ENCODE peak calls at places on chromosomes 11 and 22, in seven cellular contexts. K is K562, Z is HCT116, M is IMR-90, F is GM12878, U is SK-N-SH, J is H1. O is an unnamed sample.
A peak's percentile ranks its signal among the peaks of the same experiment; 100 is the strongest.

GRCh38 chr11:46066335-46066734 is 54.9 kb downstream of the PHF21A start:
- DNase-seq in Z (no peak), M (no peak), K (no peak), U (no peak), F (no peak), J (no peak), O (no peak)

GRCh38 chr11:64101461-64101860 is 64.5 kb downstream of the MACROD1 start:
- DNase-seq in K (no peak), F (no peak), U (no peak), J (no peak), Z (no peak), M (no peak), O (no peak)

GRCh38 chr11:69637956-69638871 is 2.7 kb upstream of the CCND1 start:
- DNase-seq in Z (peak; percentile 80), M (peak; percentile 65), F (no peak), J (no peak), K (no peak), U (peak; percentile 89), O (no peak)

GRCh38 chr11:16791494-16791961 is 53.1 kb downstream of the C11orf58 start:
- DNase-seq in K (no peak), J (no peak), Z (peak; percentile 62), U (no peak), M (peak; percentile 95), F (no peak), O (peak; percentile 24)

GRCh38 chr11:80349986-80350385 is 909.2 kb upstream of the TENM4 start:
- DNase-seq in F (no peak), J (no peak), U (no peak), Z (no peak), K (no peak), M (no peak), O (no peak)

GRCh38 chr11:106086850-106087249 is 9.4 kb downstream of the AASDHPPT start:
- DNase-seq in J (no peak), K (no peak), Z (no peak), M (no peak), U (no peak), F (no peak), O (no peak)

GRCh38 chr11:46223252-46223513 is 54.3 kb upstream of the CREB3L1 start:
- DNase-seq in U (no peak), M (no peak), J (no peak), K (no peak), Z (no peak), F (no peak), O (no peak)

GRCh38 chr11:129528296-129528695 is 152.6 kb downstream of the BARX2 start:
- DNase-seq in K (no peak), M (no peak), F (no peak), U (no peak), J (no peak), Z (no peak), O (no peak)

GRCh38 chr22:49956418-49956770 is 4.2 kb upstream of the PIM3 start:
- DNase-seq in Z (no peak), F (no peak), M (no peak), J (no peak), K (no peak), U (no peak), O (no peak)

GRCh38 chr11:126655807-126656128 is 300.3 kb downstream of the ST3GAL4 start:
- DNase-seq in J (no peak), F (no peak), M (peak; percentile 41), K (no peak), U (no peak), Z (no peak), O (no peak)

GRCh38 chr11:111097191-111097590 is 148.3 kb upstream of the POU2AF2 start:
- DNase-seq in Z (peak; percentile 3), K (no peak), U (no peak), M (peak; percentile 62), F (no peak), J (no peak), O (peak; percentile 5)

GRCh38 chr11:64608636-64609035 is 17.6 kb downstream of the SLC22A12 start:
- DNase-seq in U (no peak), M (no peak), Z (no peak), K (no peak), F (no peak), J (no peak), O (peak; percentile 70)

GRCh38 chr11:46273511-46274205 is 3.8 kb upstream of the CREB3L1 start:
- DNase-seq in J (no peak), Z (no peak), K (no peak), M (no peak), U (no peak), F (no peak), O (peak; percentile 62)

GRCh38 chr11:86671386-86672006 is 920 bp downstream of the ME3 start:
- DNase-seq in M (no peak), J (no peak), F (no peak), K (no peak), Z (no peak), U (no peak), O (no peak)

GRCh38 chr11:19660076-19660475 is 52.6 kb upstream of the NAV2 start:
- DNase-seq in F (peak; percentile 61), U (no peak), J (no peak), Z (peak; percentile 88), K (peak; percentile 49), M (peak; percentile 85), O (peak; percentile 52)

GRCh38 chr11:47861762-47862161 is 13.6 kb upstream of the NUP160 start:
- DNase-seq in K (no peak), U (no peak), J (no peak), M (peak; percentile 74), Z (no peak), F (no peak), O (no peak)

GRCh38 chr11:56783448-56784041 is 35.0 kb upstream of the OR9G4 start:
- DNase-seq in J (no peak), K (peak; percentile 17), F (no peak), Z (peak; percentile 52), U (peak; percentile 12), M (peak; percentile 54), O (peak; percentile 49)

GRCh38 chr22:30235687-30236170 is 10.8 kb downstream of the LIF start:
- DNase-seq in F (no peak), U (no peak), M (peak; percentile 88), Z (no peak), K (no peak), J (no peak), O (no peak)

GRCh38 chr11:36577859-36578258 is 10.1 kb downstream of the RAG1 start:
- DNase-seq in Z (no peak), U (no peak), J (no peak), K (no peak), M (peak; percentile 14), F (no peak), O (no peak)

GRCh38 chr22:32823024-32823730 is 21.7 kb downstream of the TIMP3 start:
- DNase-seq in Z (peak; percentile 43), F (no peak), K (peak; percentile 48), M (peak; percentile 44), J (peak; percentile 59), U (peak; percentile 59), O (peak; percentile 62)

GRCh38 chr11:70082829-70083228 is 4.7 kb downstream of the ANO1 start:
- DNase-seq in M (no peak), J (no peak), Z (no peak), U (no peak), K (no peak), F (no peak), O (no peak)

GRCh38 chr11:46896719-46897406 is 21.5 kb downstream of the LRP4 start:
- DNase-seq in Z (peak; percentile 12), F (no peak), K (no peak), J (no peak), M (peak; percentile 37), U (peak; percentile 63), O (peak; percentile 52)

GRCh38 chr22:19787849-19788141 is 27.2 kb downstream of the TBX1 start:
- DNase-seq in J (no peak), K (no peak), F (no peak), Z (no peak), M (no peak), U (no peak), O (no peak)

GRCh38 chr22:23058481-23059336 is 11.6 kb upstream of the GNAZ start:
- DNase-seq in Z (no peak), U (no peak), F (no peak), M (no peak), J (no peak), K (peak; percentile 57), O (no peak)

GRCh38 chr11:107590460-107591097 is 368 bp upstream of the ELMOD1 start:
- DNase-seq in Z (no peak), J (no peak), K (no peak), M (no peak), F (no peak), U (no peak), O (no peak)

GRCh38 chr11:114317738-114318137 is 21.5 kb downstream of the NNMT start:
- DNase-seq in F (no peak), J (no peak), Z (peak; percentile 13), M (peak; percentile 67), K (no peak), U (peak; percentile 39), O (no peak)

GRCh38 chr11:32962016-32962415 is 53.7 kb upstream of the DEPDC7 start:
- DNase-seq in Z (no peak), U (no peak), M (peak; percentile 10), J (no peak), F (no peak), K (no peak), O (no peak)

GRCh38 chr11:32963721-32964120 is 52.0 kb upstream of the DEPDC7 start:
- DNase-seq in Z (no peak), K (no peak), F (no peak), J (no peak), U (no peak), M (no peak), O (no peak)

DNA sequence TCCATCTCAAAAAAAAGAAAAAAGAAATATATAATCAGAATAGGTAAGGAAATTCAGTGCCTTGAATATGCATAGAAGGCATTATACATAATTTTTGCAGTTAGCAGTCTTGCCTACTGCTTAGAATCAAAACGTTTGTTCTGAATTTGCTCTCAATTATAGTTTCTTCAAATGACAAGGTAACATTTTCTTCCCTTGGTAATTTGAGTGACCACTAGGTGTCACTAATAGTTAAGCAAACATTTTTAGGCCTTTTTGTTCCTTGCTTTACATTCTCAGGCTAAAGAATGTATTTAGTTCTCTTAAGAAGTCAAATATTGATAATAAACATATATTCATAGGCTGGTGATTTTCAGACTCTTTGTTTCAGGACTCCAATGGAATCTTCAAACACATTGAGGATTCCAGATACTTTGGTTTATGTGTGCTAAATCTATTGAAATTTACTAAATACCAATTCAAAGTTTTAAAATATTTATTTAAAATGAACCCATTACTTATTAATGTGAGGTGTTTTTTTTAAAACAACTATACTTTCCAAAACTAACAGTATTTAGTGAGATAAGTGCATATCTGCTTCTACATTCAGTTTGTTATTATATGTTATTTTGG is 55.0 kb upstream of the DEPDC7 start:
- DNase-seq in K (no peak), U (peak; percentile 30), M (peak; percentile 71), Z (peak; percentile 28), F (peak; percentile 21), J (no peak), O (peak; percentile 52)
- TF ChIP-seq RAD21 in K (peak; percentile 76), U (peak; percentile 84), M (peak; percentile 85), Z (peak; percentile 82), F (peak; percentile 90), J (peak; percentile 49), O (peak; percentile 29)

GRCh38 chr11:44257338-44258189 is 52.4 kb downstream of the ALX4 start:
- DNase-seq in U (no peak), J (no peak), M (no peak), F (no peak), K (no peak), Z (no peak), O (no peak)
- H3K9ac ChIP-seq in U (no peak overlapping the region), J (no peak overlapping the region), M (no peak overlapping the region), F (no peak overlapping the region), K (no peak overlapping the region), Z (no peak overlapping the region), O (no peak overlapping the region)

GRCh38 chr22:43275545-43275981 is 67.6 kb downstream of the SCUBE1 start:
- DNase-seq in K (peak; percentile 40), U (no peak), F (no peak), J (no peak), Z (peak; percentile 56), M (peak; percentile 60), O (peak; percentile 41)
- TF ChIP-seq RAD21 in K (no peak), U (no peak), F (no peak), J (no peak), Z (no peak), M (no peak), O (no peak)

GRCh38 chr22:22025320-22026156 is 43.0 kb upstream of the TOP3B start:
- DNase-seq in J (no peak), M (no peak), K (no peak), U (no peak), Z (no peak), F (no peak), O (no peak)
- H3K9ac ChIP-seq in J (no peak overlapping the region), M (no peak overlapping the region), K (no peak overlapping the region), U (no peak overlapping the region), Z (no peak overlapping the region), F (peak overlapping the region; percentile 79), O (no peak overlapping the region)

O was measured in HepG2.